ENCODE peak calls at places on chromosomes 6 and 20, in five cellular contexts. V is H1, S is endothelial cell of umbilical vein, B is GM12892, H is transverse colon. D is an unnamed sample.

GRCh38 chr6:69279805-69280204 is 517.0 kb downstream of the LMBRD1 start:
- DNase-seq in H (no peak), B (no peak), S (no peak), V (no peak), D (no peak)

GRCh38 chr6:48641544-48641943 is 530.5 kb upstream of the PTCHD4 start:
- DNase-seq in S (no peak), B (no peak), V (no peak), H (no peak), D (no peak)

GRCh38 chr6:165685302-165685701 is 22.3 kb upstream of the PDE10A start:
- DNase-seq in H (no peak), B (no peak), S (no peak), V (no peak), D (no peak)

GRCh38 chr20:3364323-3365013 is 43.0 kb downstream of the DNAAF9 start:
- DNase-seq in S (no peak), B (no peak), V (no peak), H (no peak), D (no peak)

GRCh38 chr6:122778961-122779671 is 400 bp upstream of the FABP7 start:
- DNase-seq in V (no peak), H (no peak), B (no peak), S (no peak), D (no peak)

GRCh38 chr6:151291145-151292055 is 51.6 kb downstream of the AKAP12 start:
- DNase-seq in H (peak; percentile 51), S (no peak), V (no peak), B (no peak), D (no peak)

GRCh38 chr20:5001174-5002076 is at the start of gene SLC23A2:
- DNase-seq in V (no peak), B (peak; percentile 68), H (peak; percentile 51), S (peak; percentile 17), D (peak; percentile 92)

GRCh38 chr6:163346529-163346961 is 68.0 kb upstream of the QKI start:
- DNase-seq in H (no peak), B (no peak), V (no peak), S (no peak), D (no peak)

DNA sequence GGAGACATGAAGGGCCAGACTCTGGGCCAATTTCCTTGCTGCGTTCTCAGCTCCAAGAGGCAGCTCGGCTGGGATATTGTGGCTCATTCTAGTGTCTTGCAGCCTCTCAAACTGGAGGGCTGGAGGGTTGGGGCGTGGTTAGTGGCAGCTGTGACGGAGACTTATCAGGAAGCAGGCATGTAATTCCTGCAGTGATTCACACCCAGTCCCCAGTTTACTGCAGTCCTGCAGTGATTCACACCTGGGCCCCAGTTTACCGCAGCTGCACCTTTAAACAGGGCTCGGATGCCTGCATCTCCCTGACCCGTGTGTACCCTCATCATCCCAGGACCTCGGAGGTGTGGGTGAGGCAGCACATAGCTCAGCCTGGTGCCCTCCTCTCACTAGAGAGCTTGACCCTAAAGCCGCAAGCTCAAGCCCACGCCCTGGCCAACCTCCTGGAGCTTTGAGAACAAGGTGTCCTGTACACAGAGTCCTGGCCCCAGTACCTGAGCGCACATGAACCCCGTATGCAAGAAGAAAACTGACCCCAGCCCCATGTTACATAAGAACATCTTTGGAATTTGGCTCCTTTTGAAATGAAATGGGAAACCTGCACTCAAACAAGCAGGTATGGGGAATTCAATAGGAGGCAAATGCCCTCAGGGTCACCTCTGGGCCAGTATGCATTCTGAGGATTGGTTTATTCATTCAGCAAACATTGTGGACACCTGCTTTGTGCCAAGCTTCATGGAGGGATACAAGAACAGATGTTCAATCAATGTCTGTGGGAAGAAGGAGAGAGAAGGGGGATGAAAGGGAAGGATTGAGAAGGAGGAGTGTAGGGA is 55.3 kb upstream of the FAM83D start:
- DNase-seq in B (no peak), V (no peak), S (peak; percentile 44), H (peak; percentile 87), D (no peak)
- TF ChIP-seq POLR2AphosphoS5 in B (no peak), V (no peak), S (no peak), H (peak; percentile 29), D (no peak)

GRCh38 chr6:37131960-37132253 is 38.0 kb upstream of the PIM1 start:
- DNase-seq in V (no peak), S (no peak), B (no peak), H (no peak), D (no peak)

GRCh38 chr6:37136821-37137200 is 33.1 kb upstream of the PIM1 start:
- DNase-seq in V (no peak), S (no peak), H (no peak), B (no peak), D (no peak)

GRCh38 chr6:37137201-37137880 is 32.6 kb upstream of the PIM1 start:
- DNase-seq in V (no peak), B (no peak), H (no peak), S (peak; percentile 96), D (no peak)

GRCh38 chr6:37135835-37136694 is 33.9 kb upstream of the PIM1 start:
- DNase-seq in S (peak; percentile 31), V (no peak), B (no peak), H (no peak), D (no peak)

GRCh38 chr6:37134622-37135191 is 35.2 kb upstream of the PIM1 start:
- DNase-seq in V (no peak), B (no peak), S (peak; percentile 92), H (peak; percentile 74), D (peak; percentile 74)
- TF ChIP-seq POLR2AphosphoS5 in V (no peak), B (no peak), S (peak; percentile 83), H (peak; percentile 62), D (peak; percentile 67)

DNA sequence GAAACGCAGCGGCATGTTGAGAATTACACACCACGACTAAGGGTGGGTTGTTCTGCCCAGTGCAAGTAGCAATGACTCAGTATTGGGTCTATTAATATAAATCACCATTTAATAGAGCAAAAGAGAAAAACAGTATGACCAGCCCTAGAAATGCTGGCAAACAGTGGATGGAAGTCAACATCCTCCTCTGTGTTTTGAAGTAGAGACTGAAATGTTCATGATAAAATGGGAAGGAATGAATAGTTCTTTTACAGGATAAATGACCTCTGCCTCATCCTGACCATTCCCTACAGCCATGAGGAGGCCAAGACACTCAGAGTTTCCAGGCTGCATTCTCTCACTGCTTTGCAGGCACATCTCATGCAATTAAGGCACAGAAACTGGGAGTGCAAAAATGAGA is 111.8 kb downstream of the PSMB1 start:
- DNase-seq in V (no peak), B (no peak), S (no peak), H (no peak), D (no peak)
- TF ChIP-seq POLR2AphosphoS5 in V (no peak), B (no peak), S (no peak), H (no peak), D (no peak)

GRCh38 chr6:53869964-53870363 is 75.2 kb downstream of the LRRC1 start:
- DNase-seq in V (no peak), S (peak; percentile 93), H (no peak), B (no peak), D (no peak)
- TF ChIP-seq POLR2AphosphoS5 in V (no peak), S (no peak), H (no peak), B (no peak), D (no peak)

GRCh38 chr6:144063744-144064401 is 31.5 kb downstream of the SF3B5 start:
- DNase-seq in S (peak; percentile 29), H (peak; percentile 95), V (no peak), B (peak; percentile 83), D (peak; percentile 98)
- TF ChIP-seq POLR2AphosphoS5 in S (no peak), H (peak; percentile 95), V (no peak), B (peak; percentile 90), D (peak; percentile 41)

DNA sequence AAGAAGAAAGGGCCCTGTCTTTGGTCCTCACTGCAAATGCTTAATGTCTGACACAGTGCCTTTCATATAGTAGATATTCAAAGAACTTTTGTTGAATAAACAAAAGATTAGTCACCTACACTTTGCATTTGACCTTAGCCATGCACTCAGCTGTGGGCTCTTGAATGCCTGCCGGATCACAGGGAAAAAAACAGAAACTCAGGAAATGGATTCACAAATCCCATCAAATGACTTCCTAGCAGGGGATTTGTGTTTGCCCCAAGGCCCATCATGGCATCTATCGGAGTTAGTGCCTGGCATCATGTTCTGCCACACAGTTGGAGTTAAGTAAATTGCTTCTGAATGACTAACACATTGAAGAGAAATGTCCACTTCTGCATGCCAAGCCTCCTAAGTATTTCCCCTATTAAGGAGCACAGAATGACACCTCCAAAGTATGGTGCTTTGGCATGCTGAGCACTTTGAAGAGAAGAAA is 72.3 kb upstream of the DST start:
- DNase-seq in B (no peak), H (no peak), V (peak; percentile 31), S (peak; percentile 95), D (no peak)
- TF ChIP-seq POLR2AphosphoS5 in B (no peak), H (no peak), V (no peak), S (peak; percentile 87), D (no peak)

DNA sequence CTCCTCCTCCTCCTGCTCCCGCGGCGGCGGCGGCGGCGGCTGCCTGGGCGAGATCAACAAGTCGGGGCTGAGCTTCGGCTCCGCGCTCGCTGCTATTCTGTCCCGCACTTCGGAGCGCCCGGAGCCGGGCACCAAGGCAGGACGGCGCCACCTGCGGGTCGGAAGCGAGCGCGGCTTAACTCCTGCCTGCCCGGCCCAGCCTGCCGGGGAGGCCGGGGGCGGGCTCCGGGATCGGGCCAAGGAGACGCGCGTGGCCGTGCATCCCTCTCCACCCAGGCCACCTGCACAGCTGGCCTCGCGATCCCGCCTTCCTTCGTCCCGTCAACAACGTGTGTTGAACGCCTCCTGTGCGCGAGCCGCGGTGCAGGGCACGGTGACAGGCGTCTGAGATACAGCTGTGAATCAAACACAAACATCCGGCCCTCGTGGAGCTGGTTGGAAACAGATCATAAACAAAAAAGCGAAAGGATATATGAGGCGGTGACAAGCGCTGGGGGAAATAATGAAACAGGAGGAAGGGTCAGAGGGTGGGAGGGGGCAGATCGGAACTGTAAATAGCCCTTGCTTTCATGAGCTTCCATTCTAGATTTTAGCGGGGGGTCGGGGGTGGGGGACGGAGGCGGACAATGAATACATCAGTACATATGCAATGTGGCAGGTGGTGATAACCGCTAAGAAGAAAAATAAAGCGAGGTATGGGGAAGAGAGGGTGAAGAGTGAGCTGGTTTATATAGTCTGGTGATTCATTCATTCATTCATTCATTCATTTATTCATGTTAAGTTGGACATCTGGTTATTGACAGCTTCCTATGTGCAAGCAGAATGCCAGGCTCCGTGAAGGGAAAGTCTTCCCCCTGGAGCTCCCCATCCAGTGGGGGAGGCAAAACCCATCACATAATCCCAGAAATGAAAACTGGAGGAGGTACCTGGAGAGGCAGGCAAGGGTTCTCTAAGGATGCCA is 2.0 kb upstream of the KCNB1 start:
- DNase-seq in S (peak; percentile 67), B (peak; percentile 73), H (peak; percentile 76), V (peak; percentile 57), D (peak; percentile 67)
- TF ChIP-seq POLR2AphosphoS5 in S (no peak), B (no peak), H (no peak), V (no peak), D (peak; percentile 28)